ENCODE peak calls at places on chromosomes 6 and 20, in nine cellular contexts. D is endodermal cell; B is mammary epithelial cell; S is AG10803; H is heart left ventricle; P is Panc1; I is CD4-positive, alpha-beta memory T cell; U is dorsolateral prefrontal cortex; T is HFF-Myc. Q is an unnamed sample.

GRCh38 chr20:62820962-62821725 is 4.3 kb downstream of the COL9A3 start:
- DNase-seq in D (no peak), B (no peak), S (no peak), H (no peak), P (no peak), I (peak; percentile 24), U (no peak), T (no peak), Q (no peak)

GRCh38 chr6:42088101-42088591 is 37.8 kb downstream of the TAF8 start:
- DNase-seq in D (peak; percentile 62), B (peak; percentile 73), S (peak; percentile 37), H (peak; percentile 71), P (peak; percentile 51), I (no peak), U (no peak), T (no peak), Q (peak; percentile 86)

GRCh38 chr6:124819340-124819739 is 142.9 kb upstream of the RNF217 start:
- DNase-seq in D (no peak), B (no peak), S (no peak), H (no peak), P (no peak), I (no peak), U (no peak), T (no peak), Q (no peak)

GRCh38 chr20:46627251-46627650 is 24.0 kb downstream of the SLC13A3 start:
- DNase-seq in D (no peak), B (no peak), S (no peak), H (no peak), P (no peak), I (no peak), U (no peak), T (no peak), Q (no peak)

GRCh38 chr6:34523441-34524206 is 32.5 kb downstream of the SPDEF start:
- DNase-seq in D (peak; percentile 39), B (no peak), S (no peak), H (no peak), P (no peak), I (no peak), U (no peak), T (no peak), Q (peak; percentile 5)

GRCh38 chr20:56841346-56841908 is 212.3 kb downstream of the TFAP2C start:
- DNase-seq in D (no peak), B (no peak), S (no peak), H (no peak), P (no peak), I (no peak), U (no peak), T (no peak), Q (no peak)

GRCh38 chr6:166554316-166554715 is 32.2 kb downstream of the RAMACL start:
- DNase-seq in D (peak; percentile 32), B (no peak), S (peak; percentile 51), H (peak; percentile 53), P (no peak), I (no peak), U (no peak), T (no peak), Q (no peak)

GRCh38 chr6:15893556-15894253 is 230.9 kb upstream of the DTNBP1 start:
- DNase-seq in D (no peak), B (peak; percentile 35), S (no peak), H (no peak), P (no peak), I (no peak), U (no peak), T (peak; percentile 56), Q (no peak)

GRCh38 chr6:39756582-39756981 is 31.4 kb upstream of the KIF6 start:
- DNase-seq in D (no peak), B (no peak), S (no peak), H (no peak), P (no peak), I (no peak), U (no peak), T (no peak), Q (no peak)

DNA sequence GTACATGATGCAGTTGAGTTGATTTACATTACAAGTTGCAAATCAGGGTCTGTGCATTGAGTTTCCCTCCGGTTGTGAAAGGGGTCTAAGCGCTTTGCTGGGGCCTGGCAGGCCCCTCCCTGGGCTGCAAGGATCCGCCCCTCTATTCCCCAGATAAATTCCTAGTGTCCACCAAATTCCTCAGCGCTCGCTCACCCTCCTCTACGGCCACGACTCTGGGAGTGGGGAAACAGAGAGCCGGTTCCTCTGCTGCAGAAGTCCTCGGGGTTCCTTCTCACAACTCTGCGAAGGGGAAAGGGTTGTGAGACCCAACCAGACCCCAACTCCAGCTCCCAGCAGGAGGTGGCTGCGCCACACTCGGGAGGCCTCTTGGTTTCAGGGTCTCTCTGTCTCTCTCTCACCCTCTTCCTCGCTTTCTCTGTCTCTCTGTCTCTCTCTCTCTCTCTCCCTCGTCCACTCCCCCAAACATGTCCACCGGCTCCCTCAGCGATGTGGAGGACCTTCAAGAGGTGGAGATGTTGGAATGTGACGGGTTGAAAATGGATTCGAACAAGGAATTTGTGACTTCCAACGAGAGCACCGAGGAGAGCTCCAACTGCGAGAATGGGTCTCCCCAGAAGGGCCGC is at the start of gene TCF21:
- DNase-seq in D (peak; percentile 84), B (no peak), S (peak; percentile 53), H (peak; percentile 67), P (no peak), I (no peak), U (no peak), T (no peak), Q (peak; percentile 85)
- H3K4me3 ChIP-seq in D (peak within 1 kb of the TSS; percentile 71), B (no peak within 1 kb of the TSS), S (peak within 1 kb of the TSS; percentile 68), H (peak within 1 kb of the TSS; percentile 74), P (no peak within 1 kb of the TSS), I (no peak within 1 kb of the TSS), U (no peak within 1 kb of the TSS), T (no peak within 1 kb of the TSS), Q (peak within 1 kb of the TSS; percentile 50)

GRCh38 chr20:10667560-10668167 is 6.1 kb downstream of the JAG1 start:
- DNase-seq in D (no peak), B (peak; percentile 76), S (no peak), H (no peak), P (no peak), I (no peak), U (no peak), T (no peak), Q (no peak)

GRCh38 chr20:10665027-10665561 is 8.7 kb downstream of the JAG1 start:
- DNase-seq in D (peak; percentile 36), B (peak; percentile 83), S (no peak), H (no peak), P (no peak), I (no peak), U (no peak), T (no peak), Q (no peak)

GRCh38 chr20:10665791-10666190 is 8.0 kb downstream of the JAG1 start:
- DNase-seq in D (peak; percentile 63), B (peak; percentile 86), S (peak; percentile 17), H (no peak), P (no peak), I (no peak), U (no peak), T (no peak), Q (no peak)

GRCh38 chr20:10667077-10667401 is 6.8 kb downstream of the JAG1 start:
- DNase-seq in D (no peak), B (peak; percentile 73), S (no peak), H (peak; percentile 54), P (no peak), I (no peak), U (peak; percentile 11), T (no peak), Q (peak; percentile 85)

DNA sequence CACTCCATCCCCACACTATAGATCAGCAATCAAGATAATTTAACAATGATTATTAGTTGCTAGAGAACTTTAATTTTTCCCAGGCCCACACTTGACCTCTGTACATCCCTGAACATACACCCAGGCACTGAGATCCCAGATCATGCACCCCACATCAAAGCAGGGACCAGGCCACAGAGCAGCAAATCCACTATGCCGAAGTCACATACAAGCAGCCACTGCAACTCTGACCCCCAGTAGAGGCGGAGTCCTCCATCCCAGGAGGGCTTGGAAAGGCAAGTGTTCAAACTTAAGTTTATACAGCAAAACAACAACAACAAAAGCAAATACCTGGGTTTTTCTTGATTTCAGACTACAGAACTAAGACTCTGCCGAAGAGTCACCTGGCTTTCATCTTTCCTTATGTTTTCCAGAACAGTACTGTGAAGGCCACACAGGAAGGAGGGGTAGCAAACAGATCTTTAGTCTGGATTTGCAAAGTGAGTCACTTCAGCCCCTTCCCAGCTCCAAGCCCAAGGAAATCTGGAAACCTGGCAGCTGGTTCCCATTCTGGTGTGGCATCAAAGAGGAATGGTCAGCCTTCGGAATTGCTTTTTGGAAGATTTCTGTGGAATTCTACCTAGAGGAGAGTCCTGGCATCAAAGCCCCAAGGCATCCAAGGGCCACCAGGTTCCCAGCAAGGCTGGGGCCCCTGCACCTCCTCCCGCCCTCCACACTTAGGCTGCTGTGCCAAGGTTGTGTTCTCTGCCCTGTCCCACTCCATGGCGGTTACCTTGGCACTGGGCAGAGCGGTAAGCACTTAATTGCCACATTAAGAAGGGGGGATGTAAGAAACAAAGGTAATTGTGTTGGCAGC is 7.3 kb downstream of the JAG1 start:
- DNase-seq in D (peak; percentile 54), B (no peak), S (no peak), H (no peak), P (no peak), I (no peak), U (no peak), T (no peak), Q (peak; percentile 68)
- H3K4me3 ChIP-seq in D (no peak overlapping the region), B (peak overlapping the region; percentile 18), S (no peak overlapping the region), H (peak overlapping the region; percentile 98), P (no peak overlapping the region), I (no peak overlapping the region), U (no peak overlapping the region), T (no peak overlapping the region), Q (peak overlapping the region; percentile 22)

DNA sequence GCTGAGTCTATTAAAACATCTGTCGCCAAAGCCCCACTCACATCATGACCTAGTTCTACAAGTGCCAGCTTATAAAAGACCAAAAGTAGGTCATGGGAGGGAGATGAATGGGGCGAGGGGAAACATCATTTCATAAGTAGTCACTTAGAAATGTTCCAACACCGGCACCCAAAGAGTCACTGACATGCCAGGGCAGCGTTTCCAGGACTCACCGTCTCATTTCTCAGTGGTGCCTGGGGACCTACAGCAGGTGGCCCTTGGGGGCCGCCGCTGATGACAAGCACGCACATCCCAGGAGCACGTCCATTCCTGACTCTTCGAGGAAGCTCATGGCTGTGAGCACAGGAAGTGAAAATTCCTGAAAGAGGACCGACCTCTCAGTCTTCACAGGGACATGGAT is 260.4 kb downstream of the CDH4 start:
- DNase-seq in D (no peak), B (no peak), S (no peak), H (no peak), P (no peak), I (no peak), U (no peak), T (no peak), Q (no peak)
- H3K4me3 ChIP-seq in D (no peak overlapping the region), B (no peak overlapping the region), S (no peak overlapping the region), H (no peak overlapping the region), P (no peak overlapping the region), I (no peak overlapping the region), U (no peak overlapping the region), T (no peak overlapping the region), Q (no peak overlapping the region)

DNA sequence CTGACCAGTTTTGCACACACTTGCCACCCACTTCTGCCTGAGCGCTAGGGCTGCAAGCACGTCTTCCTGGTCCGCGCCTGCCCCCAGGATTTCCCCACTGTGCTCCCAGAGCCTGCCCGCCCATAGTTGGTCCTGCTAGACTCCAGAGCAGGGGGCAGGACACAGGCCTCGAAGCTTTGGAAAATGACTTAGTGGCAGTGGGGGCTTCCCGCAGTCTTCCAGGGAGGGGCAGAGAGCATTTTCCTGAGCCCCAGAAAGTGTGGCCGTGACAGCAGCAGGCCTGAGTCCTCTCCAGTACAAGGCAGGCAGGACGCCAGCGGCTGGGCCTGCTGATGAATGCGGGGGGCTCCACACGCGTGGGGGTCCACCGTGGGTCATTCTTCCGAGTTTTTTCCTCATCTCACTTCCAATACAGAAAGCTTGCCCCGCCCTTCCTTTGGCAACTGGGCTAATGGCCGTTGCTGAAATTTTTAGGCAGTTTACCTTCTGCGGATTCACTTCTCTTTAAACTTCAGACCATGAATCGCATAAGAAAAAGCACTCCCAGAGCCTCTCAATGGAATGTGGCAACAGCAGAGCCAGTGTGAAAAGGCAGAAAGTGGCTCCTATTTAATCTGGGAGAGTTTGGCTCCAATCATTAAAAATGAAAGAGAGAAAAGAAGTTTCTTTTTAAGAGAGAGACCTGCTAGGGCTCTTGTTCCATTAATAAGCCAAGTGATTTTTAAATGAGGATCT is 383.8 kb downstream of the CDH4 start:
- DNase-seq in D (no peak), B (no peak), S (no peak), H (no peak), P (no peak), I (no peak), U (no peak), T (no peak), Q (no peak)
- H3K4me3 ChIP-seq in D (no peak overlapping the region), B (no peak overlapping the region), S (no peak overlapping the region), H (no peak overlapping the region), P (no peak overlapping the region), I (no peak overlapping the region), U (no peak overlapping the region), T (no peak overlapping the region), Q (no peak overlapping the region)

Q was measured in kidney.